ENCODE peak calls at places on chromosomes 5 and 9, in five cellular contexts. Q, O, K, M and P are unnamed samples. For H3K36me3, the result is how much of the 10 kb centered on the place peaks cover.

GRCh38 chr5:139453683-139454567 is 8.6 kb downstream of the ECSCR start:
- DNase-seq in Q (no peak), O (no peak), K (no peak), M (no peak), P (no peak)

GRCh38 chr5:159310492-159310891 is 19.8 kb downstream of the IL12B start:
- DNase-seq in Q (no peak), O (peak), K (peak), M (peak), P (no peak)

GRCh38 chr9:123420560-123421210 is 64.7 kb downstream of the CRB2 start:
- DNase-seq in Q (no peak), O (no peak), K (peak), M (no peak), P (no peak)

GRCh38 chr9:3173374-3173773 is 329.5 kb upstream of the PUM3 start:
- DNase-seq in Q (no peak), O (no peak), K (no peak), M (no peak), P (no peak)

GRCh38 chr9:83649080-83649479 is 26.1 kb downstream of the IDNK start:
- DNase-seq in Q (peak), O (peak), K (peak), M (no peak), P (no peak)

GRCh38 chr5:38738898-38739743 is 106.7 kb upstream of the OSMR start:
- DNase-seq in Q (no peak), O (no peak), K (no peak), M (no peak), P (no peak)

GRCh38 chr5:135578685-135579341 is at the start of gene CXCL14:
- DNase-seq in Q (no peak), O (no peak), K (peak), M (peak), P (no peak)

GRCh38 chr9:130208600-130209347 is 36.6 kb downstream of the NCS1 start:
- DNase-seq in Q (no peak), O (peak), K (no peak), M (no peak), P (no peak)

GRCh38 chr5:75050415-75050814 is 1.9 kb downstream of the GCNT4 start:
- DNase-seq in Q (peak), O (peak), K (peak), M (no peak), P (no peak)

GRCh38 chr9:7976167-7976755 is 176.7 kb upstream of the DMAC1 start:
- DNase-seq in Q (no peak), O (no peak), K (no peak), M (no peak), P (no peak)

GRCh38 chr9:137067860-137068538 is 2.4 kb downstream of the SAPCD2 start:
- DNase-seq in Q (peak), O (peak), K (peak), M (peak), P (no peak)

GRCh38 chr5:157597277-157597676 is 21.7 kb upstream of the ADAM19 start:
- DNase-seq in Q (peak), O (no peak), K (no peak), M (no peak), P (no peak)

GRCh38 chr5:176458904-176459561 is 10.8 kb downstream of the FAF2 start:
- DNase-seq in Q (no peak), O (no peak), K (no peak), M (no peak), P (no peak)

GRCh38 chr9:15246688-15247087 is 60.3 kb downstream of the TTC39B start:
- DNase-seq in Q (no peak), O (no peak), K (no peak), M (no peak), P (no peak)

GRCh38 chr9:1732670-1733069 is 282.5 kb upstream of the SMARCA2 start:
- DNase-seq in Q (no peak), O (no peak), K (no peak), M (no peak), P (no peak)

GRCh38 chr9:94950040-94950732 is 223.7 kb downstream of the AOPEP start:
- DNase-seq in Q (no peak), O (no peak), K (peak), M (no peak), P (no peak)

GRCh38 chr5:131277875-131278795 is 14.3 kb downstream of the CDC42SE2 start:
- DNase-seq in Q (no peak), O (no peak), K (no peak), M (no peak), P (no peak)

GRCh38 chr9:125544988-125545651 is 161.9 kb downstream of the MAPKAP1 start:
- DNase-seq in Q (no peak), O (no peak), K (no peak), M (no peak), P (no peak)

GRCh38 chr5:33311893-33312292 is 128.9 kb upstream of the TARS1 start:
- DNase-seq in Q (no peak), O (no peak), K (no peak), M (no peak), P (no peak)

GRCh38 chr5:105428461-105429129 is 1866.0 kb upstream of the NUDT12 start:
- DNase-seq in Q (no peak), O (no peak), K (no peak), M (no peak), P (no peak)

GRCh38 chr9:100098241-100098886 is 436 bp downstream of the ERP44 start:
- DNase-seq in Q (peak), O (peak), K (peak), M (no peak), P (no peak)

GRCh38 chr9:69180670-69181069 is 6.6 kb downstream of the TJP2 start:
- DNase-seq in Q (peak), O (peak), K (no peak), M (no peak), P (peak)

GRCh38 chr5:86625148-86625547 is 7.4 kb downstream of the COX7C start:
- DNase-seq in Q (no peak), O (no peak), K (no peak), M (no peak), P (no peak)

GRCh38 chr5:123543438-123543837 is 31.5 kb downstream of the CSNK1G3 start:
- DNase-seq in Q (no peak), O (no peak), K (no peak), M (no peak), P (no peak)

GRCh38 chr9:74147906-74148305 is 349.2 kb upstream of the RORB start:
- DNase-seq in Q (no peak), O (no peak), K (no peak), M (no peak), P (no peak)

GRCh38 chr5:38670878-38671277 is 114.4 kb upstream of the LIFR start:
- DNase-seq in Q (no peak), O (no peak), K (no peak), M (no peak), P (no peak)

GRCh38 chr9:98306384-98307145 is 51.1 kb upstream of the TBC1D2 start:
- DNase-seq in Q (no peak), O (no peak), K (no peak), M (no peak), P (no peak)
- H3K36me3 ChIP-seq in Q (under half), O (under half), K (under half), M (under half), P (under half)

GRCh38 chr5:32245742-32246141 is 67.0 kb downstream of the MTMR12 start:
- DNase-seq in Q (peak), O (no peak), K (no peak), M (no peak), P (no peak)

GRCh38 chr5:32251864-32252458 is 60.8 kb downstream of the MTMR12 start:
- DNase-seq in Q (no peak), O (no peak), K (no peak), M (no peak), P (no peak)

GRCh38 chr5:32254987-32255900 is 57.5 kb downstream of the MTMR12 start:
- DNase-seq in Q (no peak), O (no peak), K (peak), M (no peak), P (no peak)

GRCh38 chr5:32244017-32244416 is 68.7 kb downstream of the MTMR12 start:
- DNase-seq in Q (no peak), O (no peak), K (no peak), M (no peak), P (no peak)

DNA sequence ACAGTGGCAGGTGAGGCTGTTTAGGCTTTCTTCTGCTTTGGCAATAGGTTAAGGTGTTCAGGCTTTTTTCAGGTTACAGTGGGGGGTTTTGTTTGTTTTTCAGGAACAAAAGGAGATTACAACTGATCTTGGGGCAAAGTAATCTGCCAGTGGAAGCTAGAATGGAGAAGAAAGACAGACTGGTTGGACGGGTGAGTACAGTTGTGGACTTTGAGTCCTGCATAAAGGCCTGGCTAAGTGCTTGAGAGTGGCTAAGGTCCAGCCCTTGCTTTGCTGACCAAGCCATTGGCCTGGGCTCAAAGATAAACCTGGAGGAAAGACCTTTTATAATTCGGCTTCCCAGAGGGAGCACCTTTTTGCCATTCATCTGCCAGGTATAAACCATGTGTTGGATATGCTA is 63.1 kb downstream of the MTMR12 start:
- DNase-seq in Q (peak), O (no peak), K (no peak), M (no peak), P (no peak)
- H3K36me3 ChIP-seq in Q (under half), O (half or more), K (under half), M (under half), P (under half)

GRCh38 chr5:64788156-64788555 is 19.4 kb downstream of the CWC27 start:
- DNase-seq in Q (no peak), O (no peak), K (no peak), M (no peak), P (no peak)
- H3K36me3 ChIP-seq in Q (under half), O (under half), K (under half), M (under half), P (under half)

GRCh38 chr9:127809002-127809561 is 6.4 kb downstream of the FPGS start:
- DNase-seq in Q (no peak), O (no peak), K (peak), M (no peak), P (no peak)
- H3K36me3 ChIP-seq in Q (under half), O (half or more), K (under half), M (under half), P (under half)

DNA sequence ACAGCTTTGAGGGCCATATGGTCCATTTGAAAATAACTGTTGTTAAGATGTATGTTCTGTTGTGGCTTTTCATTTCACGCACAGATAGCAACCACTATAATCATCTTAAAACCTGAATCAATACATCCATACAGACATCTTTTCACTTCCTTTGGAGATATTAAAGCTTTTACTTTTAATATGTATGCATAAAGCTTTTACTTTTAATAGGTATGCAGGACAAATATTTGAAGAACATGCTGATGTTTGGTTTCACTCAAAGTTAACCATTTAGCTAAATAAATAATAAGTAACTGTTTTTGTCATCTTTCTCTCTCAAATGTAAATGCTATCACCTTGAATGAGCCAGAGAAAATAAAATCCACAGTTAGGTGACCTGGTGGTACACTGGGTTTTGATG is 108.6 kb downstream of the OXCT1 start:
- DNase-seq in Q (no peak), O (no peak), K (no peak), M (no peak), P (no peak)
- H3K36me3 ChIP-seq in Q (under half), O (under half), K (under half), M (under half), P (under half)

GRCh38 chr9:132596200-132596599 is 13.8 kb downstream of the BARHL1 start:
- DNase-seq in Q (no peak), O (no peak), K (no peak), M (no peak), P (no peak)
- H3K36me3 ChIP-seq in Q (under half), O (half or more), K (under half), M (under half), P (under half)

GRCh38 chr5:171409164-171410136 is 10.0 kb upstream of the FGF18 start:
- DNase-seq in Q (no peak), O (peak), K (no peak), M (no peak), P (no peak)
- H3K36me3 ChIP-seq in Q (under half), O (half or more), K (half or more), M (under half), P (under half)